ENCODE peak calls at places on chromosomes 13 and 19, in eight cellular contexts. A, S, Z, F, P, L, V and Q are unnamed samples.

GRCh38 chr13:53100394-53101063 is 71.9 kb downstream of the OLFM4 start:
- DNase-seq in L (no peak), F (no peak), V (no peak), S (no peak), A (no peak), Z (no peak), P (no peak), Q (no peak)

GRCh38 chr13:33328691-33329090 is 43.1 kb upstream of the STARD13 start:
- DNase-seq in Z (no peak), P (no peak), S (no peak), A (no peak), V (no peak), F (no peak), L (peak), Q (no peak)

GRCh38 chr13:49342404-49342803 is 94.7 kb downstream of the CDADC1 start:
- DNase-seq in A (no peak), S (no peak), Z (no peak), P (no peak), V (no peak), L (peak), F (no peak), Q (no peak)

GRCh38 chr13:27878274-27878673 is 41.5 kb upstream of the PDX1 start:
- DNase-seq in V (no peak), P (no peak), F (no peak), S (no peak), A (no peak), Z (no peak), L (no peak), Q (no peak)

GRCh38 chr19:6471076-6471475 is 7.0 kb downstream of the CRB3 start:
- DNase-seq in F (no peak), A (no peak), S (no peak), L (no peak), V (no peak), P (no peak), Z (peak), Q (no peak)

GRCh38 chr13:112733661-112734379 is 44.0 kb downstream of the ATP11A start:
- DNase-seq in Z (peak), L (no peak), P (no peak), V (no peak), A (no peak), S (no peak), F (no peak), Q (no peak)

GRCh38 chr19:39996218-39996810 is 546 bp upstream of the ZNF546 start:
- DNase-seq in A (no peak), V (peak), S (no peak), F (no peak), P (no peak), L (peak), Z (no peak), Q (no peak)

GRCh38 chr19:4059931-4060620 is 6.6 kb downstream of the ZBTB7A start:
- DNase-seq in F (no peak), Z (peak), L (peak), A (peak), S (no peak), V (peak), P (peak), Q (no peak)

GRCh38 chr13:110872768-110873638 is 41.9 kb downstream of the ANKRD10 start:
- DNase-seq in V (no peak), S (no peak), P (no peak), F (no peak), Z (peak), A (no peak), L (no peak), Q (no peak)

DNA sequence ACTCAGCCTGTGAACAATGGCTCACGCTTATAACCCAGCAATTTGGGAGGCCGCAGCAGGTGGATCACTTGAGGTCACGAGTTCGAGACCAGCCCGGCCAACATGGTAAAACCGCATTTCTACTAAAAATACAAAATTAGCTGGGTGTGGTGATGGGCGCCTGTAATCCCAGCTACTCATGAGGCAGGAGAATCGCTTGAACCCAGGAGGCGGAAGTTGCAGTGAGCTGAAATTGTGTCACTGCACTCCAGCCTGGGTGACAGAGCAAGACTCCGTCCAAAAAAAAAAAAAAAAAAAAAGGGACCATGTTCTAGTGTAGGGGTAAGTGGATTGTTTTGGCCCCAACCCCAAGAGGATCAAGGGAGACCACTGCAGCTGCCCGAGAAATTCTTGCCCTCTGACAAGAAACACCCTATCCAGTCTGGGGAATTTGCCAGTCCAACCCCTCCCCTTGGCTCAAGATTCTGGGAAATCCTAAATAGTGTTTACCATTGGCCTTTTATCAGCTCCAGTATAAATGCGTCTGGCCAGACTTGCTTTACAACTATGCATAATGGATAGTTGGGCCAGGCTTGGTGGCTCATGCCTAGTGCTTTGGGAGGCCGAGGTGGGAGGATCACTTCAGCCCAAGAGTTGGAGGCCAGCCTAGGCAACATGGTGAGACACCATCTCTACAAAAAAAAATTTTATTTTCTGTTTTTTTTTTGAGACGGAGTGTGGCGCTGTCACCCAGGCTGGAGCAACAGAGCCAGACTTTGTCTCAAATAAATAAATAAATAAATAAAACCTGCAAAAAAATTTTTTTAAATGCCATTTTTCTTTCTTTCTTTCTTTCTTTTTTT is 5.1 kb upstream of the DHDH start:
- DNase-seq in S (no peak), Z (no peak), V (no peak), A (no peak), L (no peak), F (no peak), P (no peak), Q (no peak)
- H3K4me3 ChIP-seq in S (no peak), Z (no peak), V (no peak), A (no peak), L (no peak), F (no peak), P (no peak), Q (no peak)

GRCh38 chr19:10500247-10500592 is 2.9 kb downstream of the KEAP1 start:
- DNase-seq in F (no peak), S (no peak), Z (no peak), V (no peak), A (no peak), L (no peak), P (no peak), Q (no peak)

GRCh38 chr19:10499550-10500246 is 3.5 kb downstream of the KEAP1 start:
- DNase-seq in A (no peak), Z (peak), L (no peak), P (no peak), S (no peak), F (no peak), V (no peak), Q (no peak)

GRCh38 chr19:10501971-10502523 is 1.1 kb downstream of the KEAP1 start:
- DNase-seq in A (peak), F (no peak), L (peak), V (peak), Z (peak), S (no peak), P (peak), Q (no peak)

GRCh38 chr19:10503002-10503789 is at the start of gene KEAP1:
- DNase-seq in A (no peak), Z (peak), F (peak), P (peak), S (no peak), L (peak), V (peak), Q (no peak)

GRCh38 chr19:10502524-10503001 is 593 bp downstream of the KEAP1 start:
- DNase-seq in A (peak), Z (peak), L (peak), S (no peak), F (peak), P (peak), V (peak), Q (no peak)
- H3K4me3 ChIP-seq in A (peak), Z (peak), L (peak), S (peak), F (peak), P (peak), V (peak), Q (peak)

GRCh38 chr19:1374250-1374577 is 9.5 kb upstream of the NDUFS7 start:
- DNase-seq in P (no peak), A (no peak), S (no peak), L (no peak), V (peak), F (no peak), Z (no peak), Q (no peak)
- H3K4me3 ChIP-seq in P (no peak), A (no peak), S (no peak), L (no peak), V (no peak), F (no peak), Z (no peak), Q (no peak)

DNA sequence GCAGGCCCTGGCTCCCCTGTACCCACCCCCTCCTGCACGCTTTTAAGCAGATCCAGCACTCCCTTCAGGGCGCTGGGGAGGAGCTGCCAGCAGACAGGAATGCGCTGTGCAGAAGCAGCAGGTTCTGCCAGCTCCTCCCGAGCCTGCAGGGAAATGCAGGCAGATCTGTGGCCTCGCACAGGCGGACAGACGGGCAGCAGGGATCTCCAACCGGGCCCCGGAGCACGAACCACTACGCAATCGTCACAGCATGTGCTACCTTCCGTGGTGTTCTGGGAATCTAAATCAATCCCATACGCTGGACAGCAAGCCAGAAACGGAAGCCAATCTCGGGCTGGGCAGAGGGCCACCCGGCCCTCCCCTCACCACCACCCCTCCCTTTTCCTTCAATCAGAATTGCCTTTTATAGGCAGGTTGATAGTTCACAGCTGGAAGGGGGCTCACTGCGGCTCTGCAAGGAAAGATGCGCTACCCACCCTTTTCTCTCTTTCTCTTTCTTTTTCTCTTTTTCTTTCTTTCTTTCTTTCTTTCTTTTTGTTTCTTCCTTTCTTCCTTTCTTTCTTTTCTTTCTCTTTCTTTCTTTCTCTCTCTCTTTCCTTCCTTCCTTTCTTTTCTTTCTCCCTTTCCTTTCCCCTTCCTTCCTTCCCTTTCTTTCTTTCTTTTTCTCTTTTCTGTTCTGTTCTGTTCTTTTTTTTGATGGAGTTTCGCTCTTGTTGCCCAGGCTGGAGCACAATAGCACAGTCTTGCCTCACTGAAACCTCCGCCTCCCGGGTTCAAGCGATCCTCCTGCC is 99.9 kb downstream of the GNG7 start:
- DNase-seq in A (peak), S (no peak), F (peak), P (peak), L (peak), V (no peak), Z (peak), Q (no peak)
- H3K4me3 ChIP-seq in A (peak), S (peak), F (no peak), P (peak), L (peak), V (no peak), Z (peak), Q (peak)

GRCh38 chr19:45972944-45973525 is 630 bp downstream of the NOVA2 start:
- DNase-seq in A (no peak), V (no peak), L (no peak), S (no peak), Z (peak), F (no peak), P (no peak), Q (no peak)
- H3K4me3 ChIP-seq in A (peak), V (no peak), L (no peak), S (no peak), Z (peak), F (no peak), P (peak), Q (no peak)

DNA sequence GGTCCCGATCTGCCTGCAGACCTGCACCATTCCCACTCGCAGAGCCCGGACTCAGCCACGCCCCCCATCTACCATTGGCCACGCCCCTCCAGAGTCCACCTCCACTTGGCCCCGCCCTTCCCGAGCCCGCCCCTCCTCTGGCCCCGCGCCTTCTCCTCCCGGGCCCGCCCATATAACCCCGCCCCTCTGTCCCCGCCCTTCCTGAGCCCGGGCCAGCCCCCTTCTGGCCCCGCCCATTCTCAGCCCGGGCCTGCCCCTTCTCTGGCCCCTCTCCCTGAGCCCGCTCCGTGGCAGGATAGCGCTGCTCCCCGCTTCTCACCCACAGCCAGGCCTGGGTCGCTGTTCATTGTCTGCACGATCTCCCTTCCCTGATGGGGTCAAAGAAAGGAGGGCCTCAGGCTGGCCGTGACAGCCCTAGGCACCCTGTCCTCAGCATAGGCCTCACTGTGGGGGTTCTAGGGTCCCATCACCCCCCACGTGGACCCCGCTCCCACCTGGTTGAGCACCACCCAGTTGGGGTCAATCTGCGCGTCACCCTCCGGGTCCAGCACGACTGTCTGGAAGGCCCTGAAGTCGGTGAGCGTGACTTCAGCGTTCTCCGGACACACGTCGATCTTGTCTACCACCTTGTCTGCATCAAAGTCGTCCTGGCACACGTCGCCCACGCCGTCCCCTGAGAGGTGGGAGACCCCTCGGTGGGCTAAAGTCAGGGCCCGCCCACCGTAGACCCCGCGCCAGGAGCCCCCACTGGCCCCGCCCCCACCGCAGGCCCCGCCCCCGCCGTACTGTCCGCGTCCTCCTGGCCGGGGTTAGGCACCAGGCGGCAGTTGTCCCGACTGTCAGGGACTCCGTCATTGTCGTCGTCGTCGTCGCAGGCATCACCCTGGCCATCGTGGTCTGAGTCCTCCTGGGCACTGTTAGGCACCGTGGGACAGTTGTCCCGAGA is 5.7 kb downstream of the COMP start:
- DNase-seq in F (peak), A (peak), V (peak), S (no peak), L (peak), Z (peak), P (peak), Q (no peak)
- H3K4me3 ChIP-seq in F (no peak), A (peak), V (no peak), S (peak), L (no peak), Z (peak), P (no peak), Q (no peak)

DNA sequence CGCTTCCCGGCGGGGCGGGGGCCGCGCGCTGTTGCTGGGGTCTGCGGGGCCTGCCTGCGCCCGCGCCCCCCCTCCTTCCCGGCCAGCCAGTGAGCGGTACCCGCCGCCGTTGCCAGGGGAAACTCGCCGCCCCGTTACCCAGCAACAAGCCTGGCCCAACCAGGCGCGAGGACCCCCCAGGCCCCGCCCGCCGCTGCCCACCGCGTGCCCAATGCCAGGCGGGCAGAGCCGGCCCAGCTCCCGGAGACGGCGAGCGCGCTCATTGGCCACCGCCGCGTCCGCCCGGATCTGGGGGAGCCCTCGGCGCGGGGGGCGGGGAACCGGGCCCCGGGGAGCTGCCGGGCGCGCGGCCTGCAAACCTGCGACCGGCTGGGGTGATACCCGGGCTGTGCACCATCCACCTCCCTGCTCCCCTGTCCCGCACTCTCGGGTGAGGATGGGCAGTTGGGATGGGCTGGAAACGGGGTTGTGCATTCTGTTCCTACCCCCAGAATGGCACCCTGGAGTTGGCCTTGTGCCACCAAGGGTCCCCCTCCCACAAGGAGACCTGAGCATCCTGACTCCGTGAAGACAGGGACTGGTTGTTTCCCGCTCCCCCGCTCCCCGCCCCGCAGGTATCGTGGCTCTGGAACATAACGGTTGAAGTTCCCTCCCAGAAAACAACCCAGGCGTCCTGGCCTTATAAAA is 8.8 kb upstream of the BBC3 start:
- DNase-seq in S (no peak), P (peak), V (peak), L (peak), A (peak), Z (peak), F (no peak), Q (no peak)
- H3K4me3 ChIP-seq in S (no peak), P (peak), V (peak), L (peak), A (peak), Z (peak), F (no peak), Q (no peak)

GRCh38 chr13:94550030-94550738 is 45.8 kb downstream of the TGDS start:
- DNase-seq in P (no peak), L (peak), F (peak), S (peak), A (no peak), Z (no peak), V (no peak), Q (peak)
- H3K4me3 ChIP-seq in P (peak), L (peak), F (peak), S (peak), A (peak), Z (peak), V (peak), Q (peak)